ENCODE peak calls at places on chromosomes 16 and 17, in six cellular contexts. S, V, F, W, Z and Q are unnamed samples.

GRCh38 chr16:82824408-82824807 is 197.6 kb downstream of the CDH13 start:
- DNase-seq in W (no peak), Z (no peak), S (no peak), F (no peak), V (no peak), Q (no peak)

GRCh38 chr16:11410382-11411058 is 65.3 kb downstream of the RMI2 start:
- DNase-seq in Z (no peak), V (no peak), S (no peak), F (no peak), W (no peak), Q (no peak)

GRCh38 chr17:64354824-64355535 is 35.7 kb downstream of the PECAM1 start:
- DNase-seq in V (no peak), S (no peak), Z (no peak), W (no peak), F (no peak), Q (no peak)

GRCh38 chr16:76194621-76195015 is 82.6 kb upstream of the CNTNAP4 start:
- DNase-seq in V (no peak), W (no peak), Z (no peak), S (no peak), F (no peak), Q (no peak)

GRCh38 chr17:80005360-80006338 is 30.0 kb downstream of the TBC1D16 start:
- DNase-seq in W (peak; percentile 88), V (no peak), S (peak; percentile 57), Z (peak; percentile 75), F (no peak), Q (no peak)

GRCh38 chr16:49716268-49716667 is 139.6 kb downstream of the ZNF423 start:
- DNase-seq in V (no peak), S (no peak), Z (no peak), F (no peak), W (no peak), Q (no peak)

GRCh38 chr17:76920364-76921139 is 52.3 kb downstream of the MGAT5B start:
- DNase-seq in S (no peak), W (no peak), F (no peak), Z (no peak), V (no peak), Q (no peak)

GRCh38 chr17:78534492-78535284 is 42.5 kb downstream of the DNAH17 start:
- DNase-seq in W (peak; percentile 50), S (no peak), F (peak; percentile 22), Z (no peak), V (no peak), Q (no peak)

GRCh38 chr17:1494203-1494602 is 1.7 kb upstream of the MYO1C start:
- DNase-seq in V (no peak), Z (no peak), F (no peak), S (no peak), W (no peak), Q (no peak)

DNA sequence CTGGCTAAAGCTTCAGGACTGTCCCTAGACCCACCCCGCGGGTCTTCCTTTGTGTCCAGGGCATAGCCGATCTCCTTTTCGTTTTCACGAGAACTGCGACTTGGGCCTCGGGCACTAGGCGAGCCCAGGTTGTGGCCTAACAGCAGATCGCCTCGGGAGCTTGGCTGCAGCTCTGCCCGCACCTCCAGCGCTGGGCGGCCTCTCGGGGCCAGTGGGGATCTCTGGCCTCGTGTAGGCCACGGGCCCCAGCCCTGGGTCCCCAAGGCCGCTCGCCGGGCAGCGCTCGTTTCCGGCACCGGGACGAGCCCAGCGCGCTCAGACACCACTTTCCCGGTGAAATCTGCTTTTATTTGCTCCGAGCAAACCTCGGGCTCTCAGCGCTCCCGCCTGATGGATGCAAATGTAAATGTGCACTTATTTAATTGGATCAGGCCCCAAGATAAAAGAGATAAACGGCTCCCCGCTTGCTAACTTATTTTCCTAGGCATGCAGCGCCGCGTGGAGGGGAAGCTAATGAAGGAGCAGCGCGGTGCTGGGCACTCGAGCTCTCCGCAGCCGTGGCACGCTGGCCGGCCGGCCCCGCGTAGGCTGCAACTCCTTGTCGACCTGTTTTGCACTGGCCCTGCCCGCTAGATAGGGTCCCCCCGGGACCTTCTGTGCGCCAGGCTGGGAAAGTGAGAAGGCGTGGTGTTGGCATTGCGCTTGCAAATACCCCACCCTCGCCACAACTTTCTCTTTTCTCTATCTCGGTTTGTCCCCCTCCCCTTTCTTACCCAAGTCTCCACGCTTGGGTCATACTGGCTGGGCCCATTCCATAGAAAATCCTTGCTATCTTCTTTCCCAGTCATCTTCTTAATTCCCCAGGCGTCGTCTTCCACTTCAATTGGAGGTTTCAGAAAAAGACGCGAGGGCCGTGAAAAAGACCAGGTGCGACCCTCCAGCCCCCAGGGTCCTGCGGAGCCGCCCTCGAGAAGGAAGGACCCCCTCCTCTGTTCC is 8.0 kb downstream of the IRX5 start:
- DNase-seq in F (peak; percentile 54), W (no peak), S (no peak), Z (no peak), V (no peak), Q (no peak)
- TF ChIP-seq CTCF in F (no peak), W (no peak), S (no peak), Z (no peak), V (no peak), Q (no peak)

DNA sequence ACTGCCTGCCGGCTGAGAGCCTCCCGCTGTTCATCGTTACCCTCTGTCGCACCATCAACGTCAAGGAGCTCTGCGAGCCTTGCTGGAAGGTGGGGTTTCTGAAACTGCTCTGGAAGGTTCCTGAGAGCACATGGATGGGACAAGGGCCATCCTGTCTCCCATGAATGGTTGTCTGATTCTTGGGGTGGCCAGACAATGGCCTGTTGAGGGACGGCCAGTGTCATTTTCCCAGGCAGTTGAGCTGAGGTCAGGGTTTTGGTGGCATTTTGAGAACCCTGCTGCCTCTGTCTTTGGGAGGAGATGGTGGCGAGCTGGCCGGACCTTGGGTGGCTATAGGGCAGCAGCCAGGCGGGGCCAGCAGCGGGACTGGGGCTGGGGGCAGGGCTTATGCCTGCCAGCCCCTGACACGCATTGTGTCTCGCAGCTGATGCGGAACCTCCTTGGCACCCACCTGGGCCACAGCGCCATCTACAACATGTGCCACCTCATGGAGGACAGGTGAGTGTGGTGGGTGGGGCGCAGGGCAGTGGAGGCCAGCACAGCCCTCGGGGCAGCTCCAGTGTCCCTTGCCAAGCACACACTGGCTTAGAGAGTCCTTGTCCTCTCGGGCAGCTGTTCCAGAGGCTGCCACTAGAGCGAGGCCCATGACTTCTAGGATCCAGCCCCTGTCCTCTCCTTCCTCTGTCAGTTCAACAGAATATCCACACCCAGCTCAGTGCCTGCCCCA is 9.1 kb downstream of the TSC2 start:
- DNase-seq in W (no peak), S (no peak), F (no peak), V (no peak), Z (no peak), Q (no peak)
- TF ChIP-seq CTCF in W (peak; percentile 12), S (no peak), F (no peak), V (no peak), Z (no peak), Q (peak; percentile 29)

DNA sequence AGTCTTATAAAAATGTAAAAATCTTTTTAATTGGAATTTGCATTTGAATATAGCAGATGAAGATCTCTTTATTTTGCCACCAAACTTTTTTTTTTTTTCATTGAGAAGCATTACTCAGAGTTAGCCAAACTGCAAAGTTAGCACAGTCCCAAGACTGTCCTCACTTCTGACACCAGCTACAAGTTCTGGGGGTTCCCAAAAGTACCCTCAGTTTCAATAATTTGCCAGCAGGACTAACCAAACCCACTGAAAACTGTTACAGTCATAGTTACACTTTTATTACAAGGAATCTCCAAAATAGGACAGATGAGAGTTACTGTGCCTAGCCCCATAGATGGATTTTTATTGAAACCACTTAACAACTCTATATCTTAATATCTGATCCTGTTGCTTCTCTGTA is 144.1 kb downstream of the CHD9 start:
- DNase-seq in Z (no peak), V (no peak), F (no peak), S (no peak), W (no peak), Q (no peak)
- TF ChIP-seq CTCF in Z (no peak), V (no peak), F (no peak), S (no peak), W (no peak), Q (no peak)

DNA sequence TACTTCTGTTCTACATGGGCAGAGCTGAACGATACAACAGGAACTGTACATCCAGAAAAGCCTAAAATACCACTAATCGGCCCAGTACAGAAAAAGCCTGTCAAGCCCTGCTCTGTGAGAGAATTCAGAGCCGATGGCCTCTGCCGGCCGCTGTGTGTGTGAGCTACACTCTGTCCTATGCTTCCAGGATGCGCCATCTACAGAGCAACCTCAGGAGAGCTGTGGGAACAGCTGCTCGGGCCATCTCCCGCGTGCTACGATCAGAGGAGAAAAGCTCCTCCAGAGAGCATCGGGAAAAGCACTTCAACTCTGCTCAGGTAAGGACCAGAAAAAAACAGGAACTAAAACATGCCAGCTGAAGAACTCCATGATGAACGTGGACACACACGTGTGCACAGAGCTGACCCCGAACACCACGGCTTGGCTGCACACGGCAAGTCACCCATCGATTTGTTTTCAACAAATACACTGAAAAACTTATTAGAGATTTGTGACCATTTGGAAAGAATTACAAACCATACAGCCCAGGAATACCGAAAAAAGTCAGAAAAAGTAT is 115.9 kb downstream of the ANKRD11 start:
- DNase-seq in W (no peak), S (no peak), F (no peak), V (no peak), Z (peak; percentile 35), Q (peak; percentile 72)
- TF ChIP-seq CTCF in W (no peak), S (no peak), F (no peak), V (no peak), Z (no peak), Q (peak; percentile 41)

DNA sequence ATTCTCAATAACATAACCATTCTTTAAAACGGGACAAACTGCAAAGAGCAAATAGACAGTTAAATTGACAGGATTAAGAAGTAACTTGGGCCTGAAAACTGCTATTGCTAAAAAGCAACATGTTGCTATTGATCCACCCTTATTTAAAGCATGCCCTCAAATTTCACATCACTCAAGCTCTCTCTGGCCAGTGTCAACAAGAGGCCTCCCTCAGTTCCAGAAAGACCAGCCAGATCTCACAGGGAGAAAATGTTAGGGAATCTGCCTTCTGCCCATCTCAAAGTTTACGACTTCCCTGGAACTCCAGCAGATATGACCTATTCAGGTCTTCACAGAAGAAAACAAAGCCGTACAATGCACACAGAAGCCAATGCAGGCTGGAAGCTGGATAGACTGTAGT is 9.0 kb downstream of the CFAP20 start:
- DNase-seq in W (no peak), V (no peak), S (no peak), F (no peak), Z (no peak), Q (no peak)
- TF ChIP-seq CTCF in W (no peak), V (no peak), S (no peak), F (no peak), Z (no peak), Q (no peak)

DNA sequence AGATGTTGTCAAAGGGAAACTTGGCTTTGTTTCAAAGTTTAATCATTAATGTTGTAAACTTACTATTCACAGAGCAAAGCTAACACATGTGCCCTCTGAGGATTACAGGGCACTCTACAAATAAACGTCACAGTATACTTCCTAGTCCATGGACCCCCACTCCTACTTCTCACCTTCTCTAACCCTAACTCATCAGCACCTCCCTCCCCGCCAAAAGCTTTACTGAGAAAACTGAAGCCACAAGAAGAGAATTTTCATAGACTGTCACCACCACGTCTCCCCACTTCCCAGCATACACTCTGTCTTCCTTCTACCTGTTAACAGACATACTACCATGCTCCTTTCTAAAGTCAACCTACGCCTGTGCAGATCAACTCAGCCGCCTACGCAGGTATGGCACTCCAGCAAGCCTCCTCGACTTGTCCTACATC is 29.0 kb downstream of the HELZ start:
- DNase-seq in S (no peak), W (no peak), Z (no peak), V (no peak), F (no peak), Q (no peak)
- TF ChIP-seq CTCF in S (no peak), W (no peak), Z (no peak), V (no peak), F (no peak), Q (no peak)